ENCODE peak calls at places on chromosomes 3 and 15, in seven cellular contexts. One of them, this sample, is unnamed.

GRCh38 chr3:46080124-46080991 is 53.1 kb upstream of the XCR1 start:
- DNase-seq in GM12892: no peak
- DNase-seq in SK-N-SH: no peak
- DNase-seq in HepG2: no peak
- DNase-seq in H1: no peak
- DNase-seq in K562: no peak
- DNase-seq in GM12878: no peak
- DNase-seq in this sample: no peak

GRCh38 chr3:125032100-125032643 is 23.6 kb downstream of the HEG1 start:
- DNase-seq in SK-N-SH: no peak
- DNase-seq in HepG2: peak; percentile 70
- DNase-seq in H1: no peak
- DNase-seq in K562: no peak
- DNase-seq in GM12878: no peak
- DNase-seq in GM12892: no peak
- DNase-seq in this sample: no peak

GRCh38 chr3:86993704-86994103 is 2.8 kb upstream of the VGLL3 start:
- DNase-seq in HepG2: no peak
- DNase-seq in K562: no peak
- DNase-seq in SK-N-SH: no peak
- DNase-seq in H1: no peak
- DNase-seq in GM12878: no peak
- DNase-seq in GM12892: no peak
- DNase-seq in this sample: no peak

GRCh38 chr3:155443821-155444220 is 150.3 kb upstream of the STRIT1 start:
- DNase-seq in K562: no peak
- DNase-seq in GM12878: no peak
- DNase-seq in GM12892: no peak
- DNase-seq in H1: no peak
- DNase-seq in SK-N-SH: no peak
- DNase-seq in HepG2: no peak
- DNase-seq in this sample: no peak

GRCh38 chr3:158152186-158152585 is 42.3 kb downstream of the RSRC1 start:
- DNase-seq in K562: no peak
- DNase-seq in HepG2: no peak
- DNase-seq in GM12878: no peak
- DNase-seq in GM12892: no peak
- DNase-seq in SK-N-SH: no peak
- DNase-seq in H1: no peak
- DNase-seq in this sample: no peak

GRCh38 chr3:129118745-129119144 is 2.9 kb downstream of the RAB43 start:
- DNase-seq in GM12892: no peak
- DNase-seq in SK-N-SH: no peak
- DNase-seq in K562: no peak
- DNase-seq in GM12878: no peak
- DNase-seq in HepG2: no peak
- DNase-seq in H1: no peak
- DNase-seq in this sample: no peak

GRCh38 chr15:65028338-65028737 is 1.1 kb downstream of the MTFMT start:
- DNase-seq in GM12878: no peak
- DNase-seq in K562: peak; percentile 17
- DNase-seq in SK-N-SH: no peak
- DNase-seq in HepG2: no peak
- DNase-seq in GM12892: no peak
- DNase-seq in H1: no peak
- DNase-seq in this sample: no peak

GRCh38 chr3:140922634-140923033 is 19.0 kb upstream of the SLC25A36 start:
- DNase-seq in H1: no peak
- DNase-seq in HepG2: no peak
- DNase-seq in GM12878: no peak
- DNase-seq in SK-N-SH: no peak
- DNase-seq in GM12892: no peak
- DNase-seq in K562: peak; percentile 19
- DNase-seq in this sample: peak; percentile 9

GRCh38 chr3:195081242-195081963 is 189.6 kb downstream of the XXYLT1 start:
- DNase-seq in GM12878: no peak
- DNase-seq in K562: no peak
- DNase-seq in H1: no peak
- DNase-seq in SK-N-SH: no peak
- DNase-seq in GM12892: no peak
- DNase-seq in HepG2: no peak
- DNase-seq in this sample: no peak

GRCh38 chr15:100602822-100603393 is 519 bp downstream of the ASB7 start:
- DNase-seq in GM12892: peak; percentile 21
- DNase-seq in SK-N-SH: peak; percentile 10
- DNase-seq in GM12878: peak; percentile 31
- DNase-seq in HepG2: peak; percentile 10
- DNase-seq in H1: peak; percentile 83
- DNase-seq in K562: peak; percentile 34
- DNase-seq in this sample: peak; percentile 26

GRCh38 chr3:193240850-193241706 is at the start of gene PLAAT1:
- DNase-seq in H1: peak; percentile 70
- DNase-seq in K562: peak; percentile 78
- DNase-seq in GM12892: peak; percentile 36
- DNase-seq in SK-N-SH: peak; percentile 93
- DNase-seq in HepG2: no peak
- DNase-seq in GM12878: no peak
- DNase-seq in this sample: peak; percentile 25

GRCh38 chr3:138497021-138497420 is 62.6 kb downstream of the ESYT3 start:
- DNase-seq in K562: no peak
- DNase-seq in HepG2: no peak
- DNase-seq in SK-N-SH: no peak
- DNase-seq in H1: no peak
- DNase-seq in GM12892: no peak
- DNase-seq in GM12878: no peak
- DNase-seq in this sample: no peak

GRCh38 chr15:92158426-92158825 is 235.3 kb upstream of the ST8SIA2 start:
- DNase-seq in SK-N-SH: no peak
- DNase-seq in H1: peak; percentile 43
- DNase-seq in HepG2: no peak
- DNase-seq in GM12878: peak; percentile 13
- DNase-seq in K562: no peak
- DNase-seq in GM12892: no peak
- DNase-seq in this sample: no peak

GRCh38 chr3:109176726-109177125 is 40.2 kb downstream of the C3orf85 start:
- DNase-seq in K562: no peak
- DNase-seq in H1: no peak
- DNase-seq in GM12878: no peak
- DNase-seq in SK-N-SH: no peak
- DNase-seq in HepG2: no peak
- DNase-seq in GM12892: no peak
- DNase-seq in this sample: no peak

GRCh38 chr3:150469031-150469930 is 61.2 kb downstream of the TSC22D2 start:
- DNase-seq in K562: peak; percentile 43
- DNase-seq in HepG2: peak; percentile 39
- DNase-seq in H1: no peak
- DNase-seq in GM12892: no peak
- DNase-seq in SK-N-SH: no peak
- DNase-seq in GM12878: no peak
- DNase-seq in this sample: no peak

GRCh38 chr3:126152931-126153694 is 27.3 kb downstream of the ALDH1L1 start:
- DNase-seq in GM12892: no peak
- DNase-seq in SK-N-SH: no peak
- DNase-seq in HepG2: no peak
- DNase-seq in K562: no peak
- DNase-seq in GM12878: no peak
- DNase-seq in H1: peak; percentile 19
- DNase-seq in this sample: no peak

GRCh38 chr3:23461069-23461468 is 257.9 kb downstream of the UBE2E2 start:
- DNase-seq in GM12878: no peak
- DNase-seq in GM12892: no peak
- DNase-seq in H1: no peak
- DNase-seq in K562: no peak
- DNase-seq in HepG2: no peak
- DNase-seq in SK-N-SH: no peak
- DNase-seq in this sample: no peak

GRCh38 chr3:177295116-177295515 is 97.8 kb upstream of the TBL1XR1 start:
- DNase-seq in GM12878: no peak
- DNase-seq in SK-N-SH: no peak
- DNase-seq in GM12892: no peak
- DNase-seq in K562: no peak
- DNase-seq in H1: no peak
- DNase-seq in HepG2: no peak
- DNase-seq in this sample: no peak

GRCh38 chr3:6179761-6180160 is 681.2 kb upstream of the GRM7 start:
- DNase-seq in GM12892: no peak
- DNase-seq in HepG2: no peak
- DNase-seq in H1: no peak
- DNase-seq in SK-N-SH: no peak
- DNase-seq in GM12878: no peak
- DNase-seq in K562: no peak
- DNase-seq in this sample: no peak

GRCh38 chr3:10697918-10698317 is 118.1 kb upstream of the SLC6A11 start:
- DNase-seq in K562: peak; percentile 76
- DNase-seq in GM12878: no peak
- DNase-seq in GM12892: no peak
- DNase-seq in SK-N-SH: no peak
- DNase-seq in H1: no peak
- DNase-seq in HepG2: no peak
- DNase-seq in this sample: no peak

GRCh38 chr3:147411235-147411607 is 2.1 kb downstream of the ZIC1 start:
- DNase-seq in K562: no peak
- DNase-seq in H1: no peak
- DNase-seq in GM12878: no peak
- DNase-seq in SK-N-SH: no peak
- DNase-seq in GM12892: no peak
- DNase-seq in HepG2: no peak
- DNase-seq in this sample: no peak

GRCh38 chr15:50415752-50416404 is 8.3 kb upstream of the USP8 start:
- DNase-seq in K562: peak; percentile 27
- DNase-seq in H1: no peak
- DNase-seq in HepG2: peak; percentile 43
- DNase-seq in GM12892: no peak
- DNase-seq in GM12878: no peak
- DNase-seq in SK-N-SH: no peak
- DNase-seq in this sample: no peak

GRCh38 chr3:131530374-131530773 is 27.6 kb upstream of the MRPL3 start:
- DNase-seq in K562: no peak
- DNase-seq in HepG2: no peak
- DNase-seq in GM12878: no peak
- DNase-seq in GM12892: no peak
- DNase-seq in SK-N-SH: no peak
- DNase-seq in H1: no peak
- DNase-seq in this sample: no peak

GRCh38 chr3:196165850-196166249 is 45.4 kb downstream of the ZDHHC19 start:
- DNase-seq in GM12892: no peak
- DNase-seq in K562: no peak
- DNase-seq in GM12878: no peak
- DNase-seq in HepG2: no peak
- DNase-seq in H1: no peak
- DNase-seq in SK-N-SH: no peak
- DNase-seq in this sample: no peak

GRCh38 chr3:35383719-35384555 is 255.4 kb upstream of the ARPP21 start:
- DNase-seq in SK-N-SH: peak; percentile 4
- DNase-seq in K562: no peak
- DNase-seq in GM12892: no peak
- DNase-seq in H1: no peak
- DNase-seq in HepG2: no peak
- DNase-seq in GM12878: no peak
- DNase-seq in this sample: no peak

GRCh38 chr3:144369151-144369879 is 397.7 kb downstream of the DIPK2A start:
- DNase-seq in SK-N-SH: no peak
- DNase-seq in K562: no peak
- DNase-seq in H1: no peak
- DNase-seq in HepG2: no peak
- DNase-seq in GM12892: no peak
- DNase-seq in GM12878: no peak
- DNase-seq in this sample: no peak

GRCh38 chr15:68578960-68579935 is at the start of gene CORO2B:
- DNase-seq in H1: peak; percentile 83
- DNase-seq in GM12878: no peak
- DNase-seq in SK-N-SH: peak; percentile 87
- DNase-seq in GM12892: no peak
- DNase-seq in K562: peak; percentile 21
- DNase-seq in HepG2: no peak
- DNase-seq in this sample: no peak
- TF ChIP-seq TAF1 in H1: no peak
- TF ChIP-seq TAF1 in GM12878: no peak
- TF ChIP-seq TAF1 in SK-N-SH: no peak
- TF ChIP-seq TAF1 in GM12892: no peak
- TF ChIP-seq TAF1 in K562: no peak
- TF ChIP-seq TAF1 in HepG2: no peak
- TF ChIP-seq TAF1 in this sample: no peak

DNA sequence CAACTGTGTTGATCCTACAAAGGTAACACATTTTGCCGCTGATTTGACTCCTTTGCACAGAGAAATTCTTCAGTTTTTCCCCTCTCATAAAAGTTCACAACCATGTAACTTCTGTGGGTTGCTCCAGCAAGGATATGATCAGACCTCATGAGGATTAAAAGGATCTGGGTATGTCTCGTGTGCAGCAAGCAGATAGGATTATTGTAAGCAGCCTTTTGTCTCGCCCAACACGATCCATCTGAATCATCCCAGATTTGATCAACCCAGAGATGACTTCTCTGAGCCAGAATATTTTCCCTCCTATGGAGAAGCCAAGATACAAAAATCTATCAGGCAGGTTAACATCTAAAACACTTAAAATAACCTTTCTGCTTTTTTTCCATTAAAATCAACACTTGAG is 12.8 kb upstream of the BNIP2 start:
- DNase-seq in GM12892: no peak
- DNase-seq in SK-N-SH: no peak
- DNase-seq in HepG2: no peak
- DNase-seq in GM12878: no peak
- DNase-seq in H1: no peak
- DNase-seq in K562: no peak
- DNase-seq in this sample: no peak
- TF ChIP-seq TAF1 in GM12892: no peak
- TF ChIP-seq TAF1 in SK-N-SH: no peak
- TF ChIP-seq TAF1 in HepG2: no peak
- TF ChIP-seq TAF1 in GM12878: no peak
- TF ChIP-seq TAF1 in H1: no peak
- TF ChIP-seq TAF1 in K562: no peak
- TF ChIP-seq TAF1 in this sample: no peak

GRCh38 chr3:70829101-70829500 is 516.7 kb upstream of the MDFIC2 start:
- DNase-seq in H1: no peak
- DNase-seq in GM12878: no peak
- DNase-seq in HepG2: no peak
- DNase-seq in SK-N-SH: no peak
- DNase-seq in K562: no peak
- DNase-seq in GM12892: no peak
- DNase-seq in this sample: no peak
- TF ChIP-seq TAF1 in H1: no peak
- TF ChIP-seq TAF1 in GM12878: no peak
- TF ChIP-seq TAF1 in HepG2: no peak
- TF ChIP-seq TAF1 in SK-N-SH: no peak
- TF ChIP-seq TAF1 in K562: no peak
- TF ChIP-seq TAF1 in GM12892: no peak
- TF ChIP-seq TAF1 in this sample: no peak

DNA sequence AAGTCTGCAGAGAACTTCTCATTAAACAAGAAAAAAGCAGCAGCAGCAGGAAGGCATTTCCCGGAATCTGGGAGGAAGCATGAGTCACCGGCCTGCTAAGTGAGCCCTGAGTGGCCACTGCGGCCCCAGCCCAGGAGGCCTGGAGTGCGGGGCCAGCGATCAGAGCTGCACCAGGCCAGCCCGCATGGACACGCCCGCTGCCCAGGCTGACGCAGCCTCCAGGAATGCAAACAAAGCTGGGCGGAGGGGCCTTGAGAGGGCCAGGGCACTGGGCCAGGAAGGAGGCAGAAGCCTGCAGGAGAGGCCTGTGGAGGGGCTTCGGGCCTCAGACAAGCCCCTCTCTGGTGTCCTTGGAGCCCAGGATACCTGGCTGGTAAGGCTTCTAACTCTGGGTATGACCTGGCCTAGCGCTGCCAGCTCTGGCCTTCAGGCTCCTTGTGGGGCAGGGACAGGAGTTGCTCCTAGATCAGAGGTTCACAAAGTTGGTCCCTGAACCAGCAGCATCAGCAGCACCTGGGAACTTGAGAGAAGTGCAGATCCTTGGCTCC is 101.2 kb downstream of the SMAD6 start:
- DNase-seq in GM12878: no peak
- DNase-seq in HepG2: peak; percentile 84
- DNase-seq in K562: peak; percentile 93
- DNase-seq in SK-N-SH: peak; percentile 71
- DNase-seq in GM12892: no peak
- DNase-seq in H1: peak; percentile 73
- DNase-seq in this sample: no peak
- TF ChIP-seq TAF1 in GM12878: no peak
- TF ChIP-seq TAF1 in HepG2: no peak
- TF ChIP-seq TAF1 in K562: no peak
- TF ChIP-seq TAF1 in SK-N-SH: peak; percentile 10
- TF ChIP-seq TAF1 in GM12892: no peak
- TF ChIP-seq TAF1 in H1: no peak
- TF ChIP-seq TAF1 in this sample: no peak

This sample was measured in GM12891.